ENCODE peak calls at places on chromosomes 12 and 14, in seven cellular contexts. U, W, R, I, N, H and X are unnamed samples.
A peak's percentile ranks its signal among the peaks of the same experiment; 100 is the strongest.

GRCh38 chr14:74963705-74964271 is 8.4 kb upstream of the PGF start:
- DNase-seq in U (peak; percentile 74), W (no peak), R (no peak), I (no peak), N (peak; percentile 70), H (no peak), X (no peak)

GRCh38 chr14:36057452-36058142 is 118.9 kb downstream of the PTCSC3 start:
- DNase-seq in U (no peak), W (no peak), R (no peak), I (peak; percentile 7), N (no peak), H (no peak), X (no peak)

GRCh38 chr12:9699898-9700605 is 30.5 kb downstream of the CLEC2D start:
- DNase-seq in U (no peak), W (no peak), R (no peak), I (no peak), N (peak; percentile 33), H (no peak), X (no peak)

GRCh38 chr14:52862652-52863338 is 71.4 kb upstream of the GNPNAT1 start:
- DNase-seq in U (peak; percentile 59), W (no peak), R (no peak), I (no peak), N (peak; percentile 94), H (no peak), X (peak; percentile 30)

GRCh38 chr12:27618836-27619235 is 77.4 kb upstream of the REP15 start:
- DNase-seq in U (no peak), W (no peak), R (no peak), I (no peak), N (peak; percentile 29), H (no peak), X (no peak)

GRCh38 chr12:27969011-27969900 is 3.3 kb downstream of the PTHLH start:
- DNase-seq in U (no peak), W (no peak), R (peak; percentile 31), I (no peak), N (no peak), H (no peak), X (no peak)

GRCh38 chr14:92717571-92718042 is 30.8 kb downstream of the LGMN start:
- DNase-seq in U (no peak), W (no peak), R (no peak), I (no peak), N (no peak), H (no peak), X (no peak)

GRCh38 chr12:32309811-32310755 is 89.3 kb upstream of the FGD4 start:
- DNase-seq in U (no peak), W (no peak), R (no peak), I (peak; percentile 49), N (peak; percentile 41), H (no peak), X (no peak)